ENCODE peak calls at places on chromosomes 5 and 9, in six cellular contexts. K is mammary epithelial cell, C is stomach, G is upper lobe of right lung, V is esophagus squamous epithelium, W is A673. Y is an unnamed sample.

GRCh38 chr9:35789541-35789940 is 1.9 kb upstream of the NPR2 start:
- DNase-seq in V (no peak), K (no peak), W (no peak), G (no peak), C (no peak), Y (no peak)

GRCh38 chr5:137660349-137660817 is 75.5 kb downstream of the KLHL3 start:
- DNase-seq in V (peak), C (peak), G (no peak), W (peak), K (peak), Y (peak)

GRCh38 chr9:105264380-105264779 is 19.9 kb downstream of the SLC44A1 start:
- DNase-seq in K (peak), G (no peak), C (no peak), V (no peak), W (no peak), Y (no peak)

GRCh38 chr5:7869474-7870136 is 657 bp downstream of the MTRR start:
- DNase-seq in C (peak), V (no peak), W (peak), K (peak), G (peak), Y (no peak)

GRCh38 chr5:91352831-91353695 is 30.1 kb downstream of the ARRDC3 start:
- DNase-seq in V (no peak), G (no peak), W (no peak), K (no peak), C (no peak), Y (no peak)

GRCh38 chr5:135063056-135063445 is 29.0 kb upstream of the PITX1 start:
- DNase-seq in V (no peak), C (no peak), K (no peak), W (no peak), G (no peak), Y (no peak)

GRCh38 chr9:68708513-68708912 is 3.5 kb downstream of the PIP5K1B start:
- DNase-seq in K (no peak), C (no peak), W (no peak), G (no peak), V (no peak), Y (no peak)

GRCh38 chr9:76403352-76403751 is 9.1 kb upstream of the RFK start:
- DNase-seq in K (peak), G (no peak), V (no peak), W (peak), C (no peak), Y (no peak)

GRCh38 chr9:5511476-5511875 is 1.1 kb downstream of the PDCD1LG2 start:
- DNase-seq in G (no peak), C (no peak), K (no peak), V (no peak), W (no peak), Y (no peak)

GRCh38 chr5:94745786-94746730 is 127.6 kb downstream of the SLF1 start:
- DNase-seq in K (peak), W (peak), G (no peak), C (no peak), V (no peak), Y (no peak)

GRCh38 chr9:105475302-105475701 is 27.5 kb downstream of the FSD1L start:
- DNase-seq in C (no peak), G (no peak), W (peak), K (peak), V (no peak), Y (no peak)

GRCh38 chr9:125649315-125649714 is 57.7 kb downstream of the MAPKAP1 start:
- DNase-seq in K (peak), V (no peak), W (peak), G (no peak), C (no peak), Y (peak)

GRCh38 chr5:137439645-137440044 is 59.5 kb downstream of the SPOCK1 start:
- DNase-seq in K (no peak), G (no peak), C (no peak), W (no peak), V (no peak), Y (no peak)

GRCh38 chr5:122102825-122103224 is 24.8 kb upstream of the LOX start:
- DNase-seq in C (no peak), G (no peak), V (no peak), W (peak), K (peak), Y (no peak)

GRCh38 chr5:24364711-24365110 is 280.1 kb downstream of the CDH10 start:
- DNase-seq in W (no peak), K (no peak), V (no peak), C (no peak), G (no peak), Y (no peak)

GRCh38 chr5:34526682-34527305 is 129.3 kb upstream of the RAI14 start:
- DNase-seq in W (no peak), C (no peak), K (no peak), V (no peak), G (no peak), Y (no peak)

GRCh38 chr5:88692979-88693932 is 189.7 kb downstream of the MEF2C start:
- DNase-seq in G (no peak), C (no peak), K (no peak), W (no peak), V (no peak), Y (no peak)
- H3K4me3 ChIP-seq in G (no peak), C (no peak), K (no peak), W (no peak), V (no peak), Y (no peak)

GRCh38 chr5:124730381-124730780 is 16.1 kb downstream of the ZNF608 start:
- DNase-seq in W (no peak), K (no peak), C (no peak), G (no peak), V (no peak), Y (no peak)
- H3K27ac ChIP-seq in W (no peak), K (no peak), C (peak), G (no peak), V (no peak), Y (no peak)

GRCh38 chr9:130844028-130844427 is 9.0 kb downstream of the ABL1 start:
- DNase-seq in K (no peak), V (no peak), G (no peak), W (no peak), C (no peak), Y (no peak)

GRCh38 chr9:130845901-130846381 is 10.9 kb downstream of the ABL1 start:
- DNase-seq in K (no peak), C (no peak), W (peak), V (no peak), G (no peak), Y (no peak)

GRCh38 chr9:130843049-130843908 is 8.2 kb downstream of the ABL1 start:
- DNase-seq in W (no peak), C (no peak), V (no peak), G (no peak), K (no peak), Y (no peak)

GRCh38 chr9:130846487-130847305 is 11.6 kb downstream of the ABL1 start:
- DNase-seq in C (peak), V (no peak), W (peak), K (peak), G (no peak), Y (no peak)

DNA sequence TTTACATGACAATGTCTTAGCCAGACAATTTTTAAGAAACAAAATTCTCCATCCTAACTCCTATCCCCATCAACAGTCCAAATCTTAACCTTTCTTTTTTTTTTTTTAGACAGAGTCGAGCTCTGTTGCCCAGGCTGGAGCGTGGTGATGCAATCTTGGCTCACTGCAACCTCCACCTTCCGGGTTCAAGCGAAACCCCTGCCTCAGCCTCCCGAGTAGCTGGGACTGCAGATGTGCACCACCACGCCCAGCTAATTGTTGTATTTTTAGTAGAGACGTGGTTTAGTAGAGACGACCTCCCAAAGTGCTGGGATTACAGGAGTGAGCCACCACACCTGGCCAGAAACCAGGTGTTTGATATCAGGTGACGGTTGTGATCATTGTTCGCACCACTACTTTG is 10.2 kb downstream of the ABL1 start:
- DNase-seq in C (no peak), V (no peak), W (no peak), G (no peak), K (no peak), Y (no peak)
- H3K4me3 ChIP-seq in C (peak), V (no peak), W (no peak), G (no peak), K (no peak), Y (no peak)

DNA sequence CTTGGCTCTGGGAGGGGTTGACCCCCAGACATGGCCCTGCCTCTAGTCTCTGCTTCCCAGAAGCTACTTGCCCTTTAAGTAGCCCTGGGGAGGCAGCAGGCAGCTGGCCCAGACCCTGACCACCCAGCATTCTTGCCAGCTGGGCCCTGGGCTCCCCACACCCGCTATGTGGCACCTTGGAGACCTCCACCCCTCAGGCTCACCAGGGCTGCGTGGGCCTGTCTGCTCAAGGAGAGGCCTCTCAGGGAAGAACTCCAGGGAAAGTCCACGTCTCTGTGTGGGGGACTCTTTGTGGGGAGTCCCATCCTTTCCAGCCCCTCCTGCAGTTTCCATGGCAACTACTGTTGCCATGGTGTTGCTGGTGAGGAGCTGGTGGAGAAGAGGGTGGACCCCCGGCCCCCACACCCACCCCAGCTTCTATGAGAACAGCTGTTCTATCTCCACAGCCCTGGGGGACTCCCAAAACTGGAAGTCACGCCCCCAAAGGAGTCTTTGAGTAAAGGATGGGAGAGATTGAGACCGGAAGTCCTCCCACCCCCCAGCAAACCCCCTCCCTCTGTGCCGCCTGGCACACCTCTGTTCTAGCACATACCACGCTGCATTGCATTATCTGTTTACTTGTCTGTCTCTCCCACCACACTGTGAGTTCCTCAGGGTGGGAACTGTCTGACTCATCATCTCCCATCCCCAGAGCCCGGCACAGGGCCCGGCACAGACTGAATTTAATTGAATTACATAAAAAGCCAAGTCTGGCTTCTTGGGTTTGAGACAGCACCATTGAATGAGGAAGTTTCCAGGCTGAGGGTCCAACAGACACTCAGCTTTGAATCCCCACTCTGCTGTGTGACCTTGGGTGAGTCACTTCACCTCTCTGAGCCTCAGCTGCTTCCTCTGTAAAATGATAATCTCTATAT is 12.6 kb downstream of the DNM1 start:
- DNase-seq in G (peak), K (no peak), V (no peak), W (peak), C (no peak), Y (peak)
- H3K27ac ChIP-seq in G (no peak), K (no peak), V (peak), W (peak), C (peak), Y (no peak)

GRCh38 chr5:74300808-74301389 is 339.6 kb downstream of the ENC1 start:
- DNase-seq in V (no peak), W (no peak), G (no peak), K (no peak), C (no peak), Y (no peak)
- H3K4me3 ChIP-seq in V (no peak), W (no peak), G (no peak), K (no peak), C (no peak), Y (no peak)

DNA sequence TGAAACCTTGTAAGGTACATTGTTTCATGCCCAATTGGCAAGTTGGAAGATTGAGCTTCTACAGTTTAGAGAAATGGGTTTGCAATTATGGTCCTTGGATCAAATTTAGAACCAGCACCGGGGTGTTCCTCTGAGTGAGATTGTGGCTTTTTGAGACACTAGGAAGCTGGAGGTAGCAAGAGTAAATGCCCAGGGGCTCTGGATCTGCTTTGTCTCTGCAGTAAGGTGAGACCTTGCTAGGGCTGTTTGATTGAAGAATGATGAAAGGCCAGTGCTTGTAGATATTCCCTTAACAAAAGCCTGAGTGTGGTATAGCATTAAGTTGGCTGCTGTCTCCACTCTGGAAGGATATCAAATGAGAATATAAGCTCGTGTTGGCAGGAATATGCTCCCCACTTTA is 36.0 kb downstream of the WWC1 start:
- DNase-seq in G (no peak), K (no peak), C (no peak), V (no peak), W (no peak), Y (no peak)
- H3K27ac ChIP-seq in G (no peak), K (no peak), C (no peak), V (no peak), W (no peak), Y (no peak)